ENCODE peak calls at places on chromosomes 4 and X, in five cellular contexts. F is upper lobe of right lung, I is A673, E is tibial artery, O is aorta. X is an unnamed sample. For H3K9me3, the result is how much of the 10 kb centered on the place peaks cover.

GRCh38 chrX:71168134-71168533 is 23.5 kb downstream of the NLGN3 start:
- DNase-seq in O (no peak), I (no peak), F (no peak), E (no peak), X (no peak)

GRCh38 chr4:184421558-184422155 is 52.7 kb downstream of the IRF2 start:
- DNase-seq in I (no peak), E (no peak), O (no peak), F (no peak), X (no peak)

GRCh38 chr4:79249879-79250503 is 75.9 kb downstream of the NAA11 start:
- DNase-seq in E (no peak), I (no peak), O (peak), F (no peak), X (no peak)

GRCh38 chr4:81631958-81632439 is 160.3 kb upstream of the RASGEF1B start:
- DNase-seq in O (no peak), I (peak), E (no peak), F (no peak), X (peak)

GRCh38 chrX:10243056-10243455 is 86.3 kb downstream of the CLCN4 start:
- DNase-seq in I (no peak), E (no peak), F (no peak), O (no peak), X (no peak)

GRCh38 chrX:70464051-70464450 is 19.4 kb downstream of the DLG3 start:
- DNase-seq in F (no peak), E (no peak), I (no peak), O (no peak), X (no peak)

GRCh38 chr4:142598132-142598531 is 248.0 kb downstream of the INPP4B start:
- DNase-seq in O (no peak), I (no peak), E (no peak), F (no peak), X (no peak)

GRCh38 chr4:41692717-41693345 is 55.7 kb downstream of the PHOX2B start:
- DNase-seq in E (no peak), I (peak), F (peak), O (no peak), X (no peak)

GRCh38 chr4:77453911-77454310 is 151.7 kb upstream of the CXCL13 start:
- DNase-seq in F (no peak), I (no peak), E (no peak), O (no peak), X (no peak)

GRCh38 chr4:33255507-33255906 is 2535.3 kb downstream of the PCDH7 start:
- DNase-seq in I (no peak), E (no peak), F (no peak), O (no peak), X (no peak)

GRCh38 chrX:133838761-133839676 is 146.4 kb downstream of the GPC3 start:
- DNase-seq in O (no peak), F (no peak), E (no peak), I (peak), X (no peak)

GRCh38 chr4:30836231-30836630 is 116.1 kb downstream of the PCDH7 start:
- DNase-seq in I (no peak), E (no peak), O (no peak), F (no peak), X (no peak)

GRCh38 chrX:136143714-136144113 is 3.6 kb upstream of the FHL1 start:
- DNase-seq in I (no peak), E (no peak), O (no peak), F (no peak), X (no peak)

GRCh38 chr4:101252721-101253120 is 94.6 kb downstream of the PPP3CA start:
- DNase-seq in E (no peak), F (no peak), O (no peak), I (no peak), X (no peak)

GRCh38 chrX:71111141-71111843 is at the start of gene IL2RG:
- DNase-seq in F (no peak), I (no peak), O (no peak), E (no peak), X (no peak)

GRCh38 chr4:173461170-173461569 is 62.3 kb upstream of the SCRG1 start:
- DNase-seq in I (no peak), F (no peak), E (no peak), O (no peak), X (no peak)

GRCh38 chrX:46573331-46573895 is at the start of gene CHST7:
- DNase-seq in E (peak), O (peak), I (peak), F (peak), X (peak)

GRCh38 chr4:137632842-137633241 is 100.5 kb upstream of the PCDH18 start:
- DNase-seq in O (no peak), I (no peak), E (no peak), F (no peak), X (no peak)

GRCh38 chrX:46686003-46686645 is 72.8 kb downstream of the SLC9A7 start:
- DNase-seq in I (peak), E (peak), O (no peak), F (no peak), X (no peak)

GRCh38 chrX:134821370-134821769 is 163.1 kb upstream of the PLAC1 start:
- DNase-seq in F (no peak), O (no peak), E (peak), I (peak), X (no peak)

GRCh38 chrX:38870386-38870895 is 69.2 kb downstream of the MID1IP1 start:
- DNase-seq in I (no peak), O (no peak), F (no peak), E (no peak), X (no peak)

GRCh38 chr4:106746451-106746850 is 289.7 kb downstream of the DKK2 start:
- DNase-seq in E (no peak), F (no peak), I (peak), O (no peak), X (no peak)

GRCh38 chr4:146495277-146495676 is 26.5 kb downstream of the SLC10A7 start:
- DNase-seq in E (no peak), F (no peak), I (peak), O (no peak), X (no peak)

GRCh38 chrX:13048265-13048664 is 3.8 kb upstream of the FAM9C start:
- DNase-seq in I (no peak), F (no peak), O (no peak), E (no peak), X (no peak)

GRCh38 chr4:3443750-3444309 is 2.1 kb downstream of the HGFAC start:
- DNase-seq in F (no peak), I (no peak), O (no peak), E (no peak), X (no peak)

GRCh38 chrX:116241001-116241400 is 70.5 kb downstream of the AGTR2 start:
- DNase-seq in I (no peak), O (no peak), E (no peak), F (no peak), X (no peak)

GRCh38 chr4:146511381-146511780 is 10.4 kb downstream of the SLC10A7 start:
- DNase-seq in I (peak), F (no peak), E (no peak), O (no peak), X (no peak)

GRCh38 chr4:76426272-76426671 is 5.3 kb upstream of the CCDC158 start:
- DNase-seq in O (no peak), E (no peak), I (no peak), F (no peak), X (no peak)

GRCh38 chr4:76420311-76420710 is 630 bp downstream of the CCDC158 start:
- DNase-seq in F (no peak), I (no peak), E (no peak), O (no peak), X (no peak)

DNA sequence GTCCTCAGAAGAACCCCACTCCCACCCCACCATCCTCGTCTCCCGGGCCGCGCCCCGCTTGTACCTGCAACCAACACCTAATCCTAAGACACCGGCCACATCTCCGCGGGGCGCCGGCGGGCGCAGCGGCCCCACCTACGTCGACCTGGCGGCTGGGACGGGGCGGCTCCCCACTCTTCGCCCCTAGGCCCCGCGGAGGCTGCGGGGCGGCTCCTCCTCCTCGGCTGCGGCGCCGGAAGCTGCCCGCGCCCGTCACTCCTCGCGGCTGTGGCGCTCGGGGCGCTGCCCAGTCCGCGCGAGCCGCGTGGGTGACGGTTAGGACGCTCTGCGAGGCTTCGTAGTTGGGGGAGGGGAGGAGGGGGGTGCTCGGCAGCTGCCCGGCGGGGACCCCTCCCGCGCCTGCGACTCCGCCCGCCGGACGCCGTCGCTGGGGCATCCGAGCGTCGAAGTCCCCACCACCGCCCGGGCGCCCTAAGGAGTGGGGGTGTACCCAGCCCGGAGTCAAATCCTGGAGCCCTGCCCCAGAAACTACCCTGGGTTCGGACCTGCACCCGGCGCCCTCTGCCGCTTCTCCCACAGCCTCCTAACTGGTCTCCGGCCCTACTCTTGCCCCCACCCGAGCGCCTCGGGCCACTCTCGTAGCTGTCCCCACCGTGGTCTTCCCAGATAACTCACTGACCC is at the start of gene CCDC158:
- DNase-seq in O (peak), F (no peak), I (no peak), E (no peak), X (no peak)
- H3K27ac ChIP-seq in O (no peak), F (no peak), I (no peak), E (peak), X (no peak)

GRCh38 chr4:110618091-110619000 is 4.5 kb downstream of the PITX2 start:
- DNase-seq in F (no peak), O (peak), I (no peak), E (no peak), X (peak)

GRCh38 chr4:110621328-110621812 is 1.5 kb downstream of the PITX2 start:
- DNase-seq in I (no peak), O (peak), F (no peak), E (no peak), X (no peak)

GRCh38 chr4:110620352-110621327 is 2.2 kb downstream of the PITX2 start:
- DNase-seq in I (no peak), E (no peak), O (peak), F (no peak), X (peak)

GRCh38 chr4:110619001-110619350 is 3.9 kb downstream of the PITX2 start:
- DNase-seq in F (no peak), I (no peak), O (no peak), E (no peak), X (no peak)

GRCh38 chr4:110619401-110620247 is 3.3 kb downstream of the PITX2 start:
- DNase-seq in E (no peak), O (peak), I (no peak), F (no peak), X (no peak)
- H3K9me3 ChIP-seq in E (under half), O (under half), I (under half), F (under half), X (under half)

DNA sequence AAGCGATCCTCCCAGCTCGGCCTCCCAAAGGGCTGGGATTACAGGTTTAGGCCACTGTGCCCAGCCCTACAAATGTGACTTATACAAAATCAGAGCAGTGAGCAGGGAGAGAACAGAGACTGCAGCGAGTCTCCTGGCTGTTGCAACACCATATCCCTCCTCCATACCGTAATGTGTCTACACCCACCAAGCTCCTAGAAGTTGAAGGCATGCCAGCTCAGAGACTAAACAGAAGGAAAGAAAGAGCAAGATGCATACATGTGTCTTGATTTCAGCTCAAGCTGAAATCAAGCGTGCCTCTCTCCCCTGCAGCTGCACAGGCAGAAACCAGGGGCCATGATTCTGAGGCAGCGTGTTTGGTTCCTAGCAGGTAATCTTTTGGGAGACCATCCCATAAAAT is 34.7 kb downstream of the AFAP1 start:
- DNase-seq in I (peak), O (no peak), E (no peak), F (no peak), X (no peak)
- H3K27ac ChIP-seq in I (peak), O (peak), E (peak), F (peak), X (peak)

GRCh38 chr4:148914301-148914700 is 472.1 kb upstream of the NR3C2 start:
- DNase-seq in I (no peak), O (no peak), F (no peak), E (no peak), X (no peak)

DNA sequence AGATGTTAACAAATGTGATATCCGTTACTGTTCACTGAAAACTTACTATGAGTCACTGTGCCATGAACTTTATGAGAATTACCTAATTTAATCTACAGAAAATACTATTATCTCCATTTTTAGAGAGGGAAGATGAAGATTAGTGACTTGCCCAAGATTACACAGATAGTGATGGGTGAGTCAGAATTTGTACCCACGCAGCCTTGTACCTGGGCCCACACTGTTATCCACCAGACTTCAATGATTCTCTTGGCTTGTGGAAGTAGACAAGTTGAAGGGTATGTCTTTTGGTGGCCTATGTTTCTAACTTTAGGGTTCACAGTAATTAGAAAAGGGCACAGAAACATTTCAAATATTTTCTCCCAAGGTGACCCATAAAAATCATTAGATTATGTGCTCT is 472.5 kb upstream of the NR3C2 start:
- DNase-seq in I (no peak), E (no peak), O (no peak), F (no peak), X (no peak)
- H3K9me3 ChIP-seq in I (under half), E (under half), O (under half), F (under half), X (under half)

GRCh38 chr4:38490753-38491446 is 173.1 kb upstream of the KLF3 start:
- DNase-seq in E (no peak), F (no peak), I (no peak), O (no peak), X (no peak)

GRCh38 chr4:38489924-38490639 is 173.9 kb upstream of the KLF3 start:
- DNase-seq in I (peak), E (no peak), F (no peak), O (no peak), X (no peak)

GRCh38 chr4:38491854-38492478 is 172.0 kb upstream of the KLF3 start:
- DNase-seq in F (no peak), O (no peak), I (no peak), E (no peak), X (no peak)

GRCh38 chr4:38493068-38493467 is 170.9 kb upstream of the KLF3 start:
- DNase-seq in O (no peak), F (no peak), E (no peak), I (no peak), X (no peak)

GRCh38 chr4:38488891-38489861 is 174.8 kb upstream of the KLF3 start:
- DNase-seq in E (no peak), O (no peak), I (peak), F (no peak), X (no peak)
- H3K27ac ChIP-seq in E (no peak), O (no peak), I (no peak), F (no peak), X (no peak)

GRCh38 chrX:102115748-102116147 is 9.7 kb upstream of the TCEAL2 start:
- DNase-seq in E (no peak), F (no peak), O (no peak), I (no peak), X (no peak)

GRCh38 chrX:102113367-102113766 is 12.1 kb upstream of the TCEAL2 start:
- DNase-seq in O (no peak), E (no peak), I (no peak), F (no peak), X (no peak)
- H3K9me3 ChIP-seq in O (under half), E (under half), I (under half), F (under half), X (under half)